ENCODE peak calls at places on chromosomes 12 and 14, in five cellular contexts. V is IMR-90, I is neuronal stem cell, O is mesenchymal stem cell, N is H1. Y is an unnamed sample.
A peak's percentile ranks its signal among the peaks of the same experiment; 100 is the strongest.

GRCh38 chr14:60094306-60094897 is 2.7 kb downstream of the PCNX4 start:
- DNase-seq in V (peak; percentile 70), I (no peak), O (peak; percentile 79), N (peak; percentile 19), Y (peak; percentile 78)

GRCh38 chr12:59834659-59835474 is 239.0 kb downstream of the SLC16A7 start:
- DNase-seq in V (peak; percentile 47), I (no peak), O (peak; percentile 42), N (no peak), Y (no peak)

GRCh38 chr12:1217191-1217949 is 226.3 kb downstream of the ERC1 start:
- DNase-seq in V (peak; percentile 79), I (peak; percentile 11), O (peak; percentile 45), N (no peak), Y (peak; percentile 20)

GRCh38 chr12:31440586-31440985 is 114.6 kb upstream of the SINHCAF start:
- DNase-seq in V (no peak), I (no peak), O (no peak), N (no peak), Y (peak; percentile 13)

GRCh38 chr14:101105045-101105444 is 201.5 kb upstream of the RTL1 start:
- DNase-seq in V (no peak), I (no peak), O (no peak), N (no peak), Y (no peak)

GRCh38 chr12:90090929-90091651 is 382.5 kb upstream of the ATP2B1 start:
- DNase-seq in V (peak; percentile 94), I (peak; percentile 41), O (peak; percentile 88), N (no peak), Y (peak; percentile 57)

GRCh38 chr12:104958009-104958945 is at the start of gene SLC41A2:
- DNase-seq in V (peak; percentile 93), I (peak; percentile 77), O (peak; percentile 96), N (peak; percentile 43), Y (peak; percentile 89)

GRCh38 chr12:73769337-73769736 is 768.3 kb upstream of the ATXN7L3B start:
- DNase-seq in V (no peak), I (no peak), O (no peak), N (no peak), Y (no peak)

GRCh38 chr12:84910549-84911241 is 1.9 kb downstream of the SLC6A15 start:
- DNase-seq in V (no peak), I (no peak), O (peak; percentile 73), N (no peak), Y (no peak)

GRCh38 chr14:46788994-46789393 is 137.4 kb upstream of the RPL10L start:
- DNase-seq in V (no peak), I (no peak), O (no peak), N (no peak), Y (no peak)

GRCh38 chr14:101184104-101184455 is 280.6 kb upstream of the RTL1 start:
- DNase-seq in V (no peak), I (no peak), O (no peak), N (no peak), Y (no peak)

GRCh38 chr12:39971348-39971747 is 134.5 kb downstream of the SLC2A13 start:
- DNase-seq in V (no peak), I (no peak), O (no peak), N (no peak), Y (no peak)

GRCh38 chr12:132089407-132089910 is 54.7 kb downstream of the DDX51 start:
- DNase-seq in V (no peak), I (no peak), O (no peak), N (no peak), Y (no peak)

GRCh38 chr14:79564371-79564770 is 646.9 kb downstream of the DIO2 start:
- DNase-seq in V (no peak), I (no peak), O (no peak), N (no peak), Y (no peak)

GRCh38 chr14:40336846-40337245 is 904.6 kb upstream of the FBXO33 start:
- DNase-seq in V (no peak), I (no peak), O (no peak), N (no peak), Y (no peak)

GRCh38 chr14:40346275-40346674 is 914.0 kb upstream of the FBXO33 start:
- DNase-seq in V (no peak), I (no peak), O (no peak), N (no peak), Y (no peak)

GRCh38 chr14:40340708-40341107 is 908.5 kb upstream of the FBXO33 start:
- DNase-seq in V (no peak), I (no peak), O (no peak), N (no peak), Y (no peak)
- H3K4me3 ChIP-seq in V (no peak overlapping the region), I (no peak overlapping the region), O (no peak overlapping the region), N (no peak overlapping the region), Y (no peak overlapping the region)

GRCh38 chr14:98665019-98665418 is 607.0 kb downstream of the BCL11B start:
- DNase-seq in V (no peak), I (no peak), O (no peak), N (no peak), Y (no peak)
- H2AFZ ChIP-seq in V (no peak overlapping the region), I (no peak overlapping the region), O (no peak overlapping the region), N (peak overlapping the region; percentile 58), Y (no peak overlapping the region)

GRCh38 chr14:74501691-74502090 is 8.1 kb downstream of the ISCA2 start:
- DNase-seq in V (no peak), I (no peak), O (no peak), N (no peak), Y (no peak)

GRCh38 chr14:74503256-74503972 is 9.8 kb downstream of the ISCA2 start:
- DNase-seq in V (no peak), I (no peak), O (no peak), N (no peak), Y (no peak)

GRCh38 chr14:74502236-74503019 is 8.9 kb downstream of the ISCA2 start:
- DNase-seq in V (peak; percentile 45), I (no peak), O (peak; percentile 65), N (no peak), Y (peak; percentile 40)

GRCh38 chr14:74501135-74501614 is 7.6 kb downstream of the ISCA2 start:
- DNase-seq in V (peak; percentile 83), I (peak; percentile 75), O (peak; percentile 80), N (peak; percentile 56), Y (peak; percentile 66)

GRCh38 chr14:74500417-74501134 is 7.0 kb downstream of the ISCA2 start:
- DNase-seq in V (no peak), I (peak; percentile 54), O (no peak), N (no peak), Y (no peak)
- H4K91ac ChIP-seq in V (peak overlapping the region; percentile 24), I (peak overlapping the region; percentile 41), O (peak overlapping the region; percentile 14), N (peak overlapping the region; percentile 13), Y (no peak overlapping the region)

GRCh38 chr12:4267904-4268548 is 5.5 kb upstream of the CCND2 start:
- DNase-seq in V (no peak), I (no peak), O (peak; percentile 32), N (no peak), Y (no peak)
- H3K4me3 ChIP-seq in V (no peak overlapping the region), I (no peak overlapping the region), O (no peak overlapping the region), N (peak overlapping the region; percentile 70), Y (no peak overlapping the region)

GRCh38 chr12:56299308-56299852 is 750 bp downstream of the CS start:
- DNase-seq in V (peak; percentile 17), I (no peak), O (no peak), N (no peak), Y (peak; percentile 16)
- H2AFZ ChIP-seq in V (peak overlapping the region; percentile 88), I (peak overlapping the region; percentile 72), O (no peak overlapping the region), N (no peak overlapping the region), Y (peak overlapping the region; percentile 67)

DNA sequence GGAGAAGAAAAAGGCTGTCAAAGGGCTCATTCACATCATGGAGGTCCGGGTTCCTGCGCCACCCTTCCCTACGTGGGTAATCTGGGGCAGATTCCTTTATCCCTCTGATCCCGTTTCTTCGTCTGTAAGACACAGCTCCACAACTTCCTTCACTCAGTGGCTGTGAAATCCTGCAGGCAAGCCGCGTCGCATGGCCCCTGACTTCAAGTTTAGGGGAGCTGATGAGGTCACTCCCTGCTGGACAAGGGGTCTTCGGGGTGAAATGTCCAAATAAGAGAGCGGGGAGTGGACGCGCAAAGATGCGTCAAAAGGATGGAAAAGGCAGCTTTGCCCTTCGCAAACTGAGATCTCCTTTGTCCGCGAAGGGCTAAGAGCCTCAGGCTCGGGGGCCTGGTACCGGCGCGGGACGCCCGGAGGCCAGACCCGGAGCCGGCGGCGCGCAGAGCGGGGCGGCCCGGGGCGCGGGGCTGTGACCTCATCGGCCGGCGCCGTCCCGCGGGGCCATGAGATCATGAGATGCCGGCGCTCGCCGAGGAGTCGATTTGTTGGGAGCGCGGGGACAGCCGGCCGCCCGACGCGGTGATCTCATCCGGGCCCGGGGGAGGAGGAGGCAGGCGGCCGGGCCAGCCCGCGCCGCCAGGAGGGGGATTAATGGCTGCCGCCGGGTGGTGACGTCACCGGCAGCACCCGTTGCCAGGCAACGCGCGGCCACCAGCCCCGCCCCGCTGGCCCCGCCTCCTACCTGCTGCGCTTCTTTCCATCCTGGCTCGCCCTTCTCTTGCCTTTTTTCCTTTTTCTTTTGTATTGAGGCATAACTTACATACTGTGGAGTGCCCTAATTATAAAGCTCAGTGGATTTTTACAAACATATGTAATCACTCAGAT is 62.1 kb downstream of the HRK start:
- DNase-seq in V (peak; percentile 92), I (peak; percentile 91), O (peak; percentile 93), N (peak; percentile 73), Y (peak; percentile 93)
- H4K91ac ChIP-seq in V (peak overlapping the region; percentile 91), I (no peak overlapping the region), O (peak overlapping the region; percentile 23), N (no peak overlapping the region), Y (peak overlapping the region; percentile 76)

DNA sequence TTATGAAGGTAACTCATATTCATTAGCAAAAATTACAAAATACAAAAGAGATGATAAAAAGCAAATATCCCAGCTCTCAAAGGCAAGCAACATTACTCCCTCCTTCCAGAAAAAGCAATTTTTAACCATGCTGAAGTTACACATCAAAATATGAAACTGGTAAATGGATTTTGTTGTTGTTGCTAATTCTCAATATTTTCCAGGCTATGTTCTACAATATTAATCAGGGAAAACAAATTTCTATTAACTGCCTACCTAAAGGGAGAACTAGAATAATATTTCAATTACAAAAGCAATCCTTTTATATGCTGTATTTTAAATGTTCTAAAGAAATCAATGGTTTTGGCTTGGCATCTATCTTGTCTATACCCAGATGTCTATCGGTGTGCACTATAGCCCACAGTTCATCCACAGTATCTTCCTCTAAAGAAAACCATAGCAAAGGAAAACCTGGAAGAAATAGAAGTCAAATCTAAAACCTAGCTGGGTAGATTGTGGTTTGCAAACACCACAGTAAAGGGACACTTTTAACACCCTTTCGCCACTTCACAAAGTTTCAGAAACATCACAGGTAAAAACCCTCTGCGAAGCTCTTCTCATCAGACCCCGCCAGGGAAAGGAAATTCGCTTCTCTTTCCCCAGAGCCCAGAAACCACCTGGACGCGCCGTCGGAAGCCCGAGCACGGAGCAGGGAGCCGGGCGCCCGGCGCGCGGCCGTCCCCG is 32.0 kb downstream of the TC2N start:
- DNase-seq in V (no peak), I (no peak), O (no peak), N (no peak), Y (peak; percentile 23)
- H3K4me3 ChIP-seq in V (no peak overlapping the region), I (no peak overlapping the region), O (no peak overlapping the region), N (peak overlapping the region; percentile 71), Y (peak overlapping the region; percentile 79)